ENCODE peak calls at places on chromosomes 2 and 18, in six cellular contexts. H is IMR-90; W is substantia nigra; N is fibroblast of mammary gland; C is AG10803; U is activated CD8-positive, alpha-beta memory T cell treated with anti-CD3 and anti-CD28 coated beads for 24 hours. G is an unnamed sample.

GRCh38 chr2:202072737-202073396 is at the start of gene KIAA2012:
- DNase-seq in U (no peak), C (no peak), W (no peak), H (no peak), N (no peak), G (no peak)

GRCh38 chr18:54604211-54604610 is 13.2 kb downstream of the DYNAP start:
- DNase-seq in C (no peak), W (no peak), H (no peak), U (no peak), N (no peak), G (no peak)

GRCh38 chr2:218849721-218850120 is 9.9 kb upstream of the WNT6 start:
- DNase-seq in U (no peak), N (no peak), W (no peak), H (no peak), C (peak), G (no peak)

GRCh38 chr2:131016826-131017596 is 76.2 kb downstream of the FAM168B start:
- DNase-seq in U (no peak), N (peak), W (no peak), H (peak), C (peak), G (no peak)

GRCh38 chr18:35973650-35974049 is 1.2 kb downstream of the RMP24 start:
- DNase-seq in N (no peak), U (no peak), C (no peak), H (no peak), W (no peak), G (no peak)

GRCh38 chr2:10448646-10449480 is 736 bp upstream of the ODC1 start:
- DNase-seq in C (peak), U (peak), H (peak), N (peak), W (no peak), G (peak)

GRCh38 chr18:48993586-48993985 is 42.8 kb upstream of the SMAD7 start:
- DNase-seq in W (no peak), U (no peak), C (peak), N (peak), H (peak), G (no peak)

GRCh38 chr18:48946329-48946835 is 4.4 kb downstream of the SMAD7 start:
- DNase-seq in U (no peak), H (peak), W (no peak), N (peak), C (peak), G (no peak)

GRCh38 chr2:69764286-69765058 is 22.5 kb downstream of the ANXA4 start:
- DNase-seq in W (no peak), C (peak), N (peak), U (no peak), H (peak), G (no peak)

GRCh38 chr18:12657849-12658829 is at the start of gene SPIRE1:
- DNase-seq in N (peak), U (peak), C (peak), H (peak), W (peak), G (peak)

GRCh38 chr2:86621290-86621943 is 2.2 kb downstream of the RNF103 start:
- DNase-seq in C (no peak), H (peak), U (no peak), W (no peak), N (no peak), G (no peak)

GRCh38 chr2:36701391-36701795 is 4.9 kb downstream of the VIT start:
- DNase-seq in U (no peak), W (no peak), H (peak), C (no peak), N (no peak), G (no peak)

GRCh38 chr2:29374823-29375222 is 259.6 kb downstream of the CLIP4 start:
- DNase-seq in U (no peak), W (no peak), N (no peak), C (no peak), H (no peak), G (no peak)

GRCh38 chr18:63095768-63096167 is 223.8 kb downstream of the BCL2 start:
- DNase-seq in W (no peak), H (no peak), C (no peak), U (no peak), N (no peak), G (no peak)

GRCh38 chr2:20747317-20747716 is 75.6 kb downstream of the LDAH start:
- DNase-seq in U (no peak), W (no peak), C (no peak), N (no peak), H (no peak), G (no peak)

GRCh38 chr2:170707821-170708795 is 7.0 kb upstream of the SP5 start:
- DNase-seq in H (no peak), U (no peak), N (no peak), W (no peak), C (no peak), G (no peak)

GRCh38 chr2:149733936-149734685 is 146.5 kb upstream of the MMADHC start:
- DNase-seq in N (peak), U (no peak), C (peak), H (peak), W (no peak), G (no peak)

GRCh38 chr2:132430895-132431294 is 14.3 kb downstream of the GPR39 start:
- DNase-seq in H (no peak), W (no peak), N (no peak), C (no peak), U (no peak), G (no peak)

GRCh38 chr2:239538357-239539052 is 137.7 kb upstream of the HDAC4 start:
- DNase-seq in N (no peak), H (no peak), U (no peak), C (no peak), W (no peak), G (no peak)

G was measured in right atrium auricular region.